ENCODE peak calls at places on chromosomes 12 and 14, in seven cellular contexts. N, J, K, F, Z, B and U are unnamed samples.

GRCh38 chr14:38238881-38239280 is 17.0 kb downstream of the CLEC14A start:
- DNase-seq in N (no peak), J (peak; percentile 45), K (no peak), F (peak; percentile 7), Z (no peak), B (no peak), U (no peak)

GRCh38 chr12:59940676-59941342 is 345.0 kb downstream of the SLC16A7 start:
- DNase-seq in N (no peak), J (no peak), K (no peak), F (peak; percentile 13), Z (no peak), B (no peak), U (no peak)

GRCh38 chr12:108635201-108635996 is 1.7 kb upstream of the SELPLG start:
- DNase-seq in N (no peak), J (no peak), K (peak; percentile 41), F (peak; percentile 31), Z (no peak), B (peak; percentile 99), U (no peak)

GRCh38 chr14:74954232-74954946 is 1.0 kb downstream of the PGF start:
- DNase-seq in N (no peak), J (no peak), K (no peak), F (no peak), Z (no peak), B (no peak), U (peak; percentile 89)

GRCh38 chr14:98293527-98293926 is 978.5 kb downstream of the BCL11B start:
- DNase-seq in N (no peak), J (no peak), K (no peak), F (peak; percentile 77), Z (peak; percentile 71), B (no peak), U (no peak)

GRCh38 chr12:106645074-106645421 is 62.2 kb downstream of the RFX4 start:
- DNase-seq in N (no peak), J (no peak), K (no peak), F (peak; percentile 40), Z (peak; percentile 86), B (no peak), U (peak; percentile 25)

GRCh38 chr14:24171422-24172260 is at the start of gene REC8:
- DNase-seq in N (no peak), J (no peak), K (no peak), F (peak; percentile 96), Z (no peak), B (peak; percentile 82), U (no peak)

GRCh38 chr14:73820631-73821030 is 31.0 kb upstream of the PTGR2 start:
- DNase-seq in N (no peak), J (no peak), K (no peak), F (no peak), Z (no peak), B (no peak), U (no peak)

GRCh38 chr12:92506460-92506859 is 196.3 kb upstream of the PLEKHG7 start:
- DNase-seq in N (no peak), J (no peak), K (no peak), F (no peak), Z (no peak), B (no peak), U (no peak)

GRCh38 chr12:107309020-107309419 is 215.7 kb upstream of the CRY1 start:
- DNase-seq in N (no peak), J (no peak), K (no peak), F (no peak), Z (no peak), B (no peak), U (no peak)

GRCh38 chr12:92218394-92219077 is 72.9 kb upstream of the BTG1 start:
- DNase-seq in N (no peak), J (peak; percentile 27), K (no peak), F (no peak), Z (no peak), B (no peak), U (peak; percentile 42)

GRCh38 chr14:72543325-72543724 is 350.6 kb downstream of the DPF3 start:
- DNase-seq in N (no peak), J (no peak), K (peak; percentile 57), F (no peak), Z (no peak), B (no peak), U (peak; percentile 8)

GRCh38 chr12:62581288-62582064 is 114.8 kb downstream of the MON2 start:
- DNase-seq in N (peak; percentile 38), J (peak; percentile 74), K (peak; percentile 73), F (peak; percentile 54), Z (peak; percentile 25), B (no peak), U (peak; percentile 43)

GRCh38 chr14:86799244-86799647 is 1193.7 kb downstream of the GALC start:
- DNase-seq in N (no peak), J (peak; percentile 32), K (peak; percentile 98), F (peak; percentile 98), Z (peak; percentile 97), B (no peak), U (peak; percentile 3)

GRCh38 chr14:91277546-91278382 is 33.3 kb upstream of the GPR68 start:
- DNase-seq in N (no peak), J (no peak), K (no peak), F (no peak), Z (peak; percentile 66), B (no peak), U (no peak)
- H3K36me3 ChIP-seq in N (peaks cover 3% of the 10 kb centered on the region), J (no peaks in the 10 kb centered on the region), K (no peaks in the 10 kb centered on the region), F (no peaks in the 10 kb centered on the region), Z (no peaks in the 10 kb centered on the region), B (peaks cover 53% of the 10 kb centered on the region), U (no peaks in the 10 kb centered on the region)

DNA sequence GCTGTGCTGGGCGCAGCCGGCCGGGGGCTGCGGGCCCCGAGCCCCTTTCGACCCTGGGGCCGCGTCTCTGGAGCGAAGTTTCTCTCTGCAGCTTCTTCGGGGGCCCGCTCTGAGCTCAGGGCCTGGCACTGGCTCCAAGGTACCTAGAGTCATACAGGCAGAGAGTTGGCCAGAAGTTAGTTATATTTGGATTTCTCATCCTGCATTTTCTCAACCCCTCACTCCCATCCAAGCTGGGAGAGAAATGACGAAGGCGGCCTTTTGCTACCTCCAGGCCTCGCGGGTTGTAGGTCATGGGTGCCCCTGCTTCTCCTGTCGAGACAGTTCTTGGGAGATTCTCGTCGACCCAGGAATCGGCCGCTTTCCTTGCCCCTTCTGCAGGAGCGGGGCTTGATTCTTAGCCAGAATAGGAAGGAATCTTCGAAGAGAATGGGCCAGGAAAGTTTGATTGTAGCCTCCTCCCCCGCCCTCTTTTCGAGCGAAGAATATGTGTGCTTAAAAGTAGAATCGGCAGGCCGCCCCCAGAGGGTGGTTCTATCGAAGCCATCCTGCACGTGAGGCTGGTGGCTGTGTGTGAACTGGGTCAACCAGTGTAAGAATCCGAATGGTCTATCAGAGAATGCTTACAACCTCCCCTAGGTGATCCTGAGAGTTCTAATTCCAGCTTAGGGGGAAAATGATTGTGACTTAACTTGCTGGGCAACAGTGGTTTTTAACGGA is 781 bp downstream of the MLEC start:
- DNase-seq in N (no peak), J (peak; percentile 81), K (no peak), F (peak; percentile 29), Z (no peak), B (no peak), U (no peak)
- H2AFZ ChIP-seq in N (no peak overlapping the region), J (peak overlapping the region; percentile 92), K (peak overlapping the region; percentile 92), F (peak overlapping the region; percentile 24), Z (peak overlapping the region; percentile 98), B (no peak overlapping the region), U (peak overlapping the region; percentile 58)

GRCh38 chr14:104794641-104795467 is 694 bp downstream of the AKT1 start:
- DNase-seq in N (no peak), J (peak; percentile 67), K (peak; percentile 19), F (peak; percentile 33), Z (peak; percentile 23), B (no peak), U (peak; percentile 99)

GRCh38 chr14:104792101-104792884 is 3.3 kb downstream of the AKT1 start:
- DNase-seq in N (no peak), J (no peak), K (no peak), F (no peak), Z (no peak), B (no peak), U (no peak)

GRCh38 chr14:104792945-104793702 is 2.4 kb downstream of the AKT1 start:
- DNase-seq in N (no peak), J (no peak), K (no peak), F (no peak), Z (no peak), B (no peak), U (no peak)

GRCh38 chr14:104794099-104794498 is 1.4 kb downstream of the AKT1 start:
- DNase-seq in N (no peak), J (peak; percentile 22), K (peak; percentile 66), F (peak; percentile 57), Z (peak; percentile 63), B (no peak), U (peak; percentile 99)

DNA sequence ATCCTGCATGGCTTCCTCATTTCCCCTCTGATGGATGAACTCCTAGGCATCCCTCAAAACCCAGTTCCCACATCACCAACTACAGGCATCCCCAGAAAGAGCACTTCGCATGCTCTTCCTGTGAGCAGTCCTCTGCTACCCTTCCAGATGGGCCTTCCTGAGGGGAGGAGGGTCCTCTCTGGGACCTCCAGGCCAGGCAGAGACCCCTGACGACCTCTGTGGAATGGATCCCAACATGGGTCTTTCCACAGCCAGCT is 1.9 kb downstream of the AKT1 start:
- DNase-seq in N (no peak), J (no peak), K (no peak), F (no peak), Z (no peak), B (no peak), U (no peak)
- H3K4me1 ChIP-seq in N (peaks cover 22% of the 10 kb centered on the region), J (peaks cover 16% of the 10 kb centered on the region), K (peaks cover 21% of the 10 kb centered on the region), F (peaks cover 9% of the 10 kb centered on the region), Z (peaks cover 53% of the 10 kb centered on the region), B (peaks cover 19% of the 10 kb centered on the region), U (peaks cover 12% of the 10 kb centered on the region)

GRCh38 chr12:68825569-68826217 is 17.7 kb downstream of the MDM2 start:
- DNase-seq in N (no peak), J (no peak), K (no peak), F (no peak), Z (no peak), B (no peak), U (no peak)

GRCh38 chr12:68824131-68824530 is 16.2 kb downstream of the MDM2 start:
- DNase-seq in N (no peak), J (no peak), K (no peak), F (no peak), Z (no peak), B (no peak), U (no peak)

GRCh38 chr12:68823711-68824110 is 15.7 kb downstream of the MDM2 start:
- DNase-seq in N (no peak), J (no peak), K (no peak), F (peak; percentile 85), Z (no peak), B (no peak), U (no peak)

GRCh38 chr12:68824597-68825250 is 16.7 kb downstream of the MDM2 start:
- DNase-seq in N (no peak), J (no peak), K (no peak), F (no peak), Z (no peak), B (no peak), U (no peak)

GRCh38 chr12:68821357-68822188 is 13.6 kb downstream of the MDM2 start:
- DNase-seq in N (no peak), J (no peak), K (no peak), F (no peak), Z (no peak), B (no peak), U (no peak)
- H3K36me3 ChIP-seq in N (peaks cover 78% of the 10 kb centered on the region), J (peaks cover 92% of the 10 kb centered on the region), K (peaks cover 53% of the 10 kb centered on the region), F (peaks cover 9% of the 10 kb centered on the region), Z (peaks cover 73% of the 10 kb centered on the region), B (peaks cover 9% of the 10 kb centered on the region), U (peaks cover 91% of the 10 kb centered on the region)

GRCh38 chr12:75481013-75481705 is 604 bp downstream of the GLIPR1 start:
- DNase-seq in N (no peak), J (peak; percentile 34), K (no peak), F (no peak), Z (no peak), B (no peak), U (no peak)
- H2AFZ ChIP-seq in N (no peak overlapping the region), J (peak overlapping the region; percentile 69), K (no peak overlapping the region), F (no peak overlapping the region), Z (peak overlapping the region; percentile 73), B (peak overlapping the region; percentile 57), U (no peak overlapping the region)